ENCODE peak calls at places on chromosomes 7 and 10, in six cellular contexts. J is H9, P is IMR-90, E is mesendoderm, F is H1, T is mesenchymal stem cell. W is an unnamed sample.

GRCh38 chr10:5632430-5632829 is 34.0 kb downstream of the ASB13 start:
- DNase-seq in J (no peak), P (no peak), E (peak; percentile 42), F (no peak), T (no peak), W (no peak)

GRCh38 chr7:82235710-82236109 is 207.9 kb downstream of the CACNA2D1 start:
- DNase-seq in J (no peak), P (peak; percentile 64), E (no peak), F (no peak), T (peak; percentile 36), W (no peak)

GRCh38 chr7:25215694-25216335 is 12.5 kb downstream of the NPVF start:
- DNase-seq in J (peak; percentile 35), P (no peak), E (peak; percentile 32), F (no peak), T (no peak), W (no peak)

GRCh38 chr7:77331938-77332695 is 84.0 kb downstream of the GSAP start:
- DNase-seq in J (peak; percentile 60), P (peak; percentile 92), E (peak; percentile 88), F (peak; percentile 15), T (peak; percentile 90), W (peak; percentile 63)

GRCh38 chr7:140325600-140325999 is 72.7 kb downstream of the SLC37A3 start:
- DNase-seq in J (no peak), P (no peak), E (no peak), F (no peak), T (no peak), W (no peak)

GRCh38 chr10:88116491-88116890 is 253.1 kb downstream of the PTEN start:
- DNase-seq in J (no peak), P (peak; percentile 59), E (no peak), F (no peak), T (no peak), W (no peak)

GRCh38 chr7:72753781-72754180 is 74.2 kb downstream of the TYW1B start:
- DNase-seq in J (no peak), P (no peak), E (no peak), F (no peak), T (no peak), W (no peak)

GRCh38 chr7:53383131-53383530 is 347.7 kb downstream of the POM121L12 start:
- DNase-seq in J (no peak), P (no peak), E (peak; percentile 63), F (no peak), T (peak; percentile 65), W (no peak)

GRCh38 chr10:128078136-128078969 is 47.9 kb downstream of the MKI67 start:
- DNase-seq in J (peak; percentile 77), P (peak; percentile 37), E (peak; percentile 51), F (peak; percentile 19), T (peak; percentile 52), W (peak; percentile 27)

GRCh38 chr7:27193335-27194001 is 6.4 kb downstream of the HOXA13 start:
- DNase-seq in J (peak; percentile 43), P (no peak), E (no peak), F (no peak), T (no peak), W (no peak)

GRCh38 chr10:95741807-95742528 is 14.0 kb upstream of the ENTPD1 start:
- DNase-seq in J (no peak), P (peak; percentile 35), E (peak; percentile 82), F (no peak), T (peak; percentile 75), W (no peak)

GRCh38 chr7:90538405-90538804 is 57.7 kb upstream of the CDK14 start:
- DNase-seq in J (no peak), P (no peak), E (no peak), F (no peak), T (no peak), W (no peak)

GRCh38 chr10:17831326-17831725 is 22.2 kb downstream of the MRC1 start:
- DNase-seq in J (no peak), P (no peak), E (no peak), F (no peak), T (no peak), W (no peak)

GRCh38 chr10:3102721-3103410 is 35.5 kb downstream of the PFKP start:
- DNase-seq in J (no peak), P (peak; percentile 36), E (no peak), F (no peak), T (no peak), W (no peak)

GRCh38 chr7:140625908-140626868 is 14.4 kb downstream of the DENND2A start:
- DNase-seq in J (peak; percentile 94), P (peak; percentile 100), E (peak; percentile 98), F (peak; percentile 85), T (peak; percentile 96), W (no peak)

GRCh38 chr7:36887969-36888368 is 163.7 kb upstream of the AOAH start:
- DNase-seq in J (no peak), P (no peak), E (no peak), F (no peak), T (no peak), W (no peak)

GRCh38 chr7:28572321-28573058 is 160.2 kb downstream of the CREB5 start:
- DNase-seq in J (no peak), P (no peak), E (no peak), F (no peak), T (no peak), W (no peak)

GRCh38 chr7:82188636-82189035 is 254.9 kb downstream of the CACNA2D1 start:
- DNase-seq in J (no peak), P (no peak), E (no peak), F (no peak), T (no peak), W (no peak)

GRCh38 chr7:144670251-144670650 is 165.6 kb downstream of the TPK1 start:
- DNase-seq in J (no peak), P (no peak), E (peak; percentile 6), F (no peak), T (no peak), W (no peak)

GRCh38 chr10:70162157-70162891 is 8.0 kb downstream of the SAR1A start:
- DNase-seq in J (no peak), P (no peak), E (no peak), F (no peak), T (peak; percentile 28), W (no peak)

GRCh38 chr7:117963278-117964184 is 90.3 kb upstream of the CTTNBP2 start:
- DNase-seq in J (no peak), P (no peak), E (no peak), F (no peak), T (no peak), W (no peak)

GRCh38 chr7:11428877-11429617 is 403.0 kb downstream of the THSD7A start:
- DNase-seq in J (peak; percentile 34), P (no peak), E (peak; percentile 26), F (no peak), T (no peak), W (no peak)

GRCh38 chr7:73827568-73828106 is 3.2 kb upstream of the CLDN4 start:
- DNase-seq in J (peak; percentile 90), P (no peak), E (peak; percentile 67), F (no peak), T (no peak), W (no peak)

GRCh38 chr7:94907420-94908203 is at the start of gene PPP1R9A:
- DNase-seq in J (peak; percentile 72), P (no peak), E (peak; percentile 90), F (peak; percentile 41), T (peak; percentile 34), W (peak; percentile 64)

GRCh38 chr7:148930335-148930734 is 46.2 kb upstream of the EZH2 start:
- DNase-seq in J (no peak), P (no peak), E (no peak), F (no peak), T (no peak), W (no peak)

GRCh38 chr7:100429637-100430449 is at the start of gene MEPCE:
- DNase-seq in J (peak; percentile 94), P (peak; percentile 96), E (peak; percentile 98), F (no peak), T (peak; percentile 98), W (peak; percentile 97)
- H2BK5ac ChIP-seq in J (no peak within 1 kb of the TSS), P (peak within 1 kb of the TSS; percentile 96), E (peak within 1 kb of the TSS; percentile 83), F (peak within 1 kb of the TSS; percentile 99), T (peak within 1 kb of the TSS; percentile 99), W (peak within 1 kb of the TSS; percentile 96)

GRCh38 chr10:49613160-49613881 is 516 bp upstream of the CHAT start:
- DNase-seq in J (peak; percentile 46), P (no peak), E (no peak), F (no peak), T (no peak), W (no peak)
- H2BK5ac ChIP-seq in J (no peak overlapping the region), P (no peak overlapping the region), E (no peak overlapping the region), F (no peak overlapping the region), T (no peak overlapping the region), W (no peak overlapping the region)

DNA sequence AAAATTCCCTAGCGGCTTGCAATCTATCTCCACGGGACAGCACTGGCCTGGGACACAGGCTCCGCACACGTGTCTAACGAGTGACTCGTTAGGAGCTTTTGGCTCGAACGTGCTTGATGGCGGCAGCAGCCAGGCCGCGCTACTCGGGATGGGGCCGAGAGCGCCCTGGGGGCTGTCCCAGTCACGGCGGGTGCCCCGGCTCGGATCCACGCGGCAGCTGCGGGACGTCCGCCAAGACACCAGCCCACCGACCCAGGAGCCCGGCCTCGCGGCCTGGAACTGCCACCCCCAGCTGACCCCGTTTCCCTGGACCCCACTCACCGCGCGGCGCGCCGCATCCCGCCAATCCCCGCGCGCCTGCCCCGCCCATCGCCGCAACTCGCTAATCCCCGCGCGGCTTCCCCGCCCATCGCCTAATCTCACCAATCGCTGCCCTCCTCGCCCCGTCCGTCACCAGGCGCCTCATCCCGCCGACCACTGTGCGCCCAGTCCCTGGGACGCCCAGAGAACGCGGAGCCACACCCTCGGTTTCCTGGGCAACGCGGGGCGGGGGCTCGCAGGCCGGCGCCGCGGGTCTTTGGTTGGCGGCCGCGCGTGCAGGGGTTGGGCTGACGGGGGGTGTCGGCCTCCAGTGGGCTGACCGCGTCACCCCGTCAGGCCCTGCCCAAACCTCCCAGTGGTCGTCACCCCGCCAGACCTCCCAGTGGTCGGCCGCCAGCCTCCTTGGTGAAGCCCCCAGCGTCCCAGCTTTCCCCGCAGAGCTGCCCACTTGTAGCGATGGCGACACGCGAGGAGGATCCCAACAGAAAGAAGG is at the start of gene POLD2:
- DNase-seq in J (peak; percentile 97), P (peak; percentile 92), E (peak; percentile 98), F (peak; percentile 73), T (peak; percentile 98), W (peak; percentile 95)
- H2BK5ac ChIP-seq in J (no peak within 1 kb of the TSS), P (peak within 1 kb of the TSS; percentile 76), E (no peak within 1 kb of the TSS), F (peak within 1 kb of the TSS; percentile 66), T (peak within 1 kb of the TSS; percentile 71), W (no peak within 1 kb of the TSS)

GRCh38 chr10:76456190-76456589 is 1024.8 kb downstream of the LRMDA start:
- DNase-seq in J (no peak), P (no peak), E (no peak), F (no peak), T (no peak), W (no peak)

GRCh38 chr10:76459016-76459415 is 1027.6 kb downstream of the LRMDA start:
- DNase-seq in J (no peak), P (no peak), E (no peak), F (no peak), T (no peak), W (no peak)

GRCh38 chr10:76453997-76454396 is 1022.6 kb downstream of the LRMDA start:
- DNase-seq in J (no peak), P (no peak), E (no peak), F (no peak), T (no peak), W (no peak)

GRCh38 chr10:76454539-76455137 is 1023.2 kb downstream of the LRMDA start:
- DNase-seq in J (no peak), P (no peak), E (no peak), F (no peak), T (no peak), W (no peak)

DNA sequence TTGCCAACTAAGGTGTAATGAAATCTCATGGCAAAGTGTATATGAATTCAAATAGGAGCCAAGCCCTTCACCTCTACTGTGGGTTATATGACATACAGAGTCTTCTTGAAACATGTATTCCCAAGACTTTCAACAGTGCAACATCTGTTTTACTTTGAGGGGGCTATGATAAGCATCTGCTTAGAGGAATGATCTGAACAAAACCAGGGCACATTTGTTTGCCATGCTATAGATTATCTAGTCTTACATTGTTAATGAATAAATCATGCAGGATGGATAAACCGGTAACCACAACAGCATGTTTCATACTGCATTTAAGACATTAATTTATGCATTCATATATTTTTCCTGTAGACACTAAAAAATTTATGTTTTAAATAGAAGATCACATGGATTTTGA is 1021.9 kb downstream of the LRMDA start:
- DNase-seq in J (no peak), P (no peak), E (no peak), F (no peak), T (no peak), W (no peak)
- H2BK5ac ChIP-seq in J (no peak overlapping the region), P (no peak overlapping the region), E (no peak overlapping the region), F (no peak overlapping the region), T (no peak overlapping the region), W (no peak overlapping the region)